ENCODE peak calls at places on chromosome 18, in ten cellular contexts. One of them, this sample, is unnamed.

GRCh38 chr18:62688743-62689317 is 26.5 kb upstream of the PHLPP1 start:
- DNase-seq in HepG2: no peak
- DNase-seq in stomach: no peak
- DNase-seq in sigmoid colon: no peak
- DNase-seq in transverse colon: no peak
- DNase-seq in K562: no peak
- DNase-seq in SK-N-SH: no peak
- DNase-seq in H1: no peak
- DNase-seq in suprapubic skin: no peak
- DNase-seq in GM12878: no peak
- DNase-seq in this sample: no peak

GRCh38 chr18:31649894-31650719 is 34.3 kb downstream of the B4GALT6 start:
- DNase-seq in HepG2: no peak
- DNase-seq in stomach: no peak
- DNase-seq in sigmoid colon: no peak
- DNase-seq in transverse colon: no peak
- DNase-seq in K562: no peak
- DNase-seq in SK-N-SH: no peak
- DNase-seq in H1: no peak
- DNase-seq in suprapubic skin: no peak
- DNase-seq in GM12878: no peak
- DNase-seq in this sample: no peak

GRCh38 chr18:39345321-39345720 is 1779.7 kb upstream of the CELF4 start:
- DNase-seq in HepG2: no peak
- DNase-seq in stomach: no peak
- DNase-seq in sigmoid colon: no peak
- DNase-seq in transverse colon: no peak
- DNase-seq in K562: no peak
- DNase-seq in SK-N-SH: no peak
- DNase-seq in H1: no peak
- DNase-seq in suprapubic skin: no peak
- DNase-seq in GM12878: no peak
- DNase-seq in this sample: no peak

GRCh38 chr18:32425466-32425865 is 45.2 kb downstream of the GAREM1 start:
- DNase-seq in HepG2: peak; percentile 16
- DNase-seq in stomach: no peak
- DNase-seq in sigmoid colon: no peak
- DNase-seq in transverse colon: no peak
- DNase-seq in K562: no peak
- DNase-seq in SK-N-SH: no peak
- DNase-seq in H1: no peak
- DNase-seq in suprapubic skin: no peak
- DNase-seq in GM12878: no peak
- DNase-seq in this sample: no peak

GRCh38 chr18:76450912-76451421 is 44.1 kb downstream of the ZNF516 start:
- DNase-seq in HepG2: no peak
- DNase-seq in stomach: no peak
- DNase-seq in sigmoid colon: peak; percentile 79
- DNase-seq in transverse colon: peak; percentile 42
- DNase-seq in K562: no peak
- DNase-seq in SK-N-SH: peak; percentile 91
- DNase-seq in H1: no peak
- DNase-seq in suprapubic skin: peak; percentile 76
- DNase-seq in GM12878: peak; percentile 37
- DNase-seq in this sample: no peak

GRCh38 chr18:6781846-6782245 is 52.3 kb downstream of the ARHGAP28 start:
- DNase-seq in HepG2: no peak
- DNase-seq in stomach: no peak
- DNase-seq in sigmoid colon: no peak
- DNase-seq in transverse colon: no peak
- DNase-seq in K562: no peak
- DNase-seq in SK-N-SH: peak; percentile 64
- DNase-seq in H1: no peak
- DNase-seq in suprapubic skin: no peak
- DNase-seq in GM12878: no peak
- DNase-seq in this sample: no peak

GRCh38 chr18:25005602-25006375 is 346.2 kb downstream of the ZNF521 start:
- DNase-seq in HepG2: no peak
- DNase-seq in stomach: no peak
- DNase-seq in sigmoid colon: no peak
- DNase-seq in transverse colon: no peak
- DNase-seq in K562: no peak
- DNase-seq in SK-N-SH: no peak
- DNase-seq in H1: no peak
- DNase-seq in suprapubic skin: no peak
- DNase-seq in GM12878: no peak
- DNase-seq in this sample: no peak

GRCh38 chr18:74226666-74227065 is 65.1 kb downstream of the CYB5A start:
- DNase-seq in HepG2: no peak
- DNase-seq in stomach: no peak
- DNase-seq in sigmoid colon: no peak
- DNase-seq in transverse colon: no peak
- DNase-seq in K562: no peak
- DNase-seq in SK-N-SH: no peak
- DNase-seq in H1: no peak
- DNase-seq in suprapubic skin: no peak
- DNase-seq in GM12878: no peak
- DNase-seq in this sample: no peak

GRCh38 chr18:32049393-32050161 is 31.0 kb downstream of the RNF125 start:
- DNase-seq in HepG2: no peak
- DNase-seq in stomach: peak; percentile 34
- DNase-seq in sigmoid colon: no peak
- DNase-seq in transverse colon: peak; percentile 55
- DNase-seq in K562: no peak
- DNase-seq in SK-N-SH: no peak
- DNase-seq in H1: no peak
- DNase-seq in suprapubic skin: no peak
- DNase-seq in GM12878: no peak
- DNase-seq in this sample: peak; percentile 92

GRCh38 chr18:28095041-28095440 is 81.9 kb downstream of the CDH2 start:
- DNase-seq in HepG2: no peak
- DNase-seq in stomach: no peak
- DNase-seq in sigmoid colon: no peak
- DNase-seq in transverse colon: no peak
- DNase-seq in K562: no peak
- DNase-seq in SK-N-SH: no peak
- DNase-seq in H1: no peak
- DNase-seq in suprapubic skin: no peak
- DNase-seq in GM12878: no peak
- DNase-seq in this sample: no peak

GRCh38 chr18:76882186-76882585 is 59.8 kb downstream of the ZNF236 start:
- DNase-seq in HepG2: no peak
- DNase-seq in stomach: no peak
- DNase-seq in sigmoid colon: no peak
- DNase-seq in transverse colon: no peak
- DNase-seq in K562: no peak
- DNase-seq in SK-N-SH: no peak
- DNase-seq in H1: no peak
- DNase-seq in suprapubic skin: no peak
- DNase-seq in GM12878: no peak
- DNase-seq in this sample: no peak

GRCh38 chr18:22827741-22828140 is 105.4 kb upstream of the RBBP8 start:
- DNase-seq in HepG2: no peak
- DNase-seq in stomach: no peak
- DNase-seq in sigmoid colon: no peak
- DNase-seq in transverse colon: no peak
- DNase-seq in K562: no peak
- DNase-seq in SK-N-SH: no peak
- DNase-seq in H1: no peak
- DNase-seq in suprapubic skin: no peak
- DNase-seq in GM12878: no peak
- DNase-seq in this sample: no peak
- TF ChIP-seq POLR2AphosphoS5 in HepG2: no peak
- TF ChIP-seq POLR2AphosphoS5 in stomach: no peak
- TF ChIP-seq POLR2AphosphoS5 in sigmoid colon: no peak
- TF ChIP-seq POLR2AphosphoS5 in transverse colon: no peak
- TF ChIP-seq POLR2AphosphoS5 in K562: no peak
- TF ChIP-seq POLR2AphosphoS5 in SK-N-SH: no peak
- TF ChIP-seq POLR2AphosphoS5 in H1: no peak
- TF ChIP-seq POLR2AphosphoS5 in suprapubic skin: no peak
- TF ChIP-seq POLR2AphosphoS5 in GM12878: no peak
- TF ChIP-seq POLR2AphosphoS5 in this sample: no peak

GRCh38 chr18:54296017-54296416 is 26.7 kb downstream of the POLI start:
- DNase-seq in HepG2: no peak
- DNase-seq in stomach: no peak
- DNase-seq in sigmoid colon: no peak
- DNase-seq in transverse colon: no peak
- DNase-seq in K562: no peak
- DNase-seq in SK-N-SH: no peak
- DNase-seq in H1: no peak
- DNase-seq in suprapubic skin: no peak
- DNase-seq in GM12878: no peak
- DNase-seq in this sample: no peak
- TF ChIP-seq EP300 in HepG2: no peak
- TF ChIP-seq EP300 in stomach: no peak
- TF ChIP-seq EP300 in sigmoid colon: no peak
- TF ChIP-seq EP300 in transverse colon: no peak
- TF ChIP-seq EP300 in K562: no peak
- TF ChIP-seq EP300 in SK-N-SH: no peak
- TF ChIP-seq EP300 in H1: no peak
- TF ChIP-seq EP300 in suprapubic skin: no peak
- TF ChIP-seq EP300 in GM12878: no peak
- TF ChIP-seq EP300 in this sample: no peak

GRCh38 chr18:79549638-79550000 is 130.0 kb upstream of the CTDP1 start:
- DNase-seq in HepG2: no peak
- DNase-seq in stomach: peak; percentile 1
- DNase-seq in sigmoid colon: no peak
- DNase-seq in transverse colon: no peak
- DNase-seq in K562: no peak
- DNase-seq in SK-N-SH: no peak
- DNase-seq in H1: no peak
- DNase-seq in suprapubic skin: no peak
- DNase-seq in GM12878: no peak
- DNase-seq in this sample: no peak

GRCh38 chr18:79548986-79549637 is 130.5 kb upstream of the CTDP1 start:
- DNase-seq in HepG2: no peak
- DNase-seq in stomach: peak; percentile 15
- DNase-seq in sigmoid colon: peak; percentile 60
- DNase-seq in transverse colon: no peak
- DNase-seq in K562: no peak
- DNase-seq in SK-N-SH: no peak
- DNase-seq in H1: no peak
- DNase-seq in suprapubic skin: no peak
- DNase-seq in GM12878: no peak
- DNase-seq in this sample: no peak

GRCh38 chr18:79547413-79548076 is 132.1 kb upstream of the CTDP1 start:
- DNase-seq in HepG2: no peak
- DNase-seq in stomach: peak; percentile 20
- DNase-seq in sigmoid colon: no peak
- DNase-seq in transverse colon: no peak
- DNase-seq in K562: no peak
- DNase-seq in SK-N-SH: no peak
- DNase-seq in H1: no peak
- DNase-seq in suprapubic skin: no peak
- DNase-seq in GM12878: no peak
- DNase-seq in this sample: no peak

GRCh38 chr18:79548077-79548450 is 131.5 kb upstream of the CTDP1 start:
- DNase-seq in HepG2: no peak
- DNase-seq in stomach: peak; percentile 11
- DNase-seq in sigmoid colon: peak; percentile 57
- DNase-seq in transverse colon: no peak
- DNase-seq in K562: no peak
- DNase-seq in SK-N-SH: no peak
- DNase-seq in H1: no peak
- DNase-seq in suprapubic skin: no peak
- DNase-seq in GM12878: no peak
- DNase-seq in this sample: no peak

DNA sequence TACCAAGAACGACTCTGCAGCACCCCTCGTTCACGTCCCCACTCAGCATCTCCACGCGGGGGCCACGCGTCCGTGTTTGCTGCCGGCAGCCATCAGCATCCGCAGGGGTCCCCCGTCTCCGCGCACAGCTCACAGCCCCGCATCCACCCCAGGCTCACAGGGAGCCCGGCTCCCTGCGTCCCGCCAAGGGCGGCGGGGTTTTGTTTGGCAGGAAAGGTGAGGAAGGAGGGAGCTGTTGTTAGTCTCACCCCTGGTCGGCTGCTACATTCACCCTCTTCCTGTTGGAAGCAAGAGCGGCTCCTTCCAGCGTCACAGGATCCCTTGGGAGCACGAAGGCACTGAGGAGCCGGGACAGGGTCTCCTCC is 131.0 kb upstream of the CTDP1 start:
- DNase-seq in HepG2: no peak
- DNase-seq in stomach: peak; percentile 20
- DNase-seq in sigmoid colon: no peak
- DNase-seq in transverse colon: no peak
- DNase-seq in K562: no peak
- DNase-seq in SK-N-SH: no peak
- DNase-seq in H1: no peak
- DNase-seq in suprapubic skin: no peak
- DNase-seq in GM12878: no peak
- DNase-seq in this sample: no peak
- H3K4me1 ChIP-seq in HepG2: no peaks in the 10 kb centered on the region
- H3K4me1 ChIP-seq in stomach: no peaks in the 10 kb centered on the region
- H3K4me1 ChIP-seq in sigmoid colon: no peaks in the 10 kb centered on the region
- H3K4me1 ChIP-seq in transverse colon: no peaks in the 10 kb centered on the region
- H3K4me1 ChIP-seq in K562: peaks cover 19% of the 10 kb centered on the region
- H3K4me1 ChIP-seq in SK-N-SH: no peaks in the 10 kb centered on the region
- H3K4me1 ChIP-seq in H1: no peaks in the 10 kb centered on the region
- H3K4me1 ChIP-seq in suprapubic skin: peaks cover 9% of the 10 kb centered on the region
- H3K4me1 ChIP-seq in GM12878: no peaks in the 10 kb centered on the region
- H3K4me1 ChIP-seq in this sample: no peaks in the 10 kb centered on the region

GRCh38 chr18:10296491-10296890 is 157.9 kb upstream of the APCDD1 start:
- DNase-seq in HepG2: no peak
- DNase-seq in stomach: no peak
- DNase-seq in sigmoid colon: no peak
- DNase-seq in transverse colon: no peak
- DNase-seq in K562: no peak
- DNase-seq in SK-N-SH: no peak
- DNase-seq in H1: no peak
- DNase-seq in suprapubic skin: no peak
- DNase-seq in GM12878: no peak
- DNase-seq in this sample: no peak

GRCh38 chr18:10299686-10300085 is 154.7 kb upstream of the APCDD1 start:
- DNase-seq in HepG2: no peak
- DNase-seq in stomach: no peak
- DNase-seq in sigmoid colon: no peak
- DNase-seq in transverse colon: no peak
- DNase-seq in K562: no peak
- DNase-seq in SK-N-SH: no peak
- DNase-seq in H1: no peak
- DNase-seq in suprapubic skin: no peak
- DNase-seq in GM12878: no peak
- DNase-seq in this sample: no peak

GRCh38 chr18:10297079-10297478 is 157.4 kb upstream of the APCDD1 start:
- DNase-seq in HepG2: no peak
- DNase-seq in stomach: no peak
- DNase-seq in sigmoid colon: no peak
- DNase-seq in transverse colon: no peak
- DNase-seq in K562: no peak
- DNase-seq in SK-N-SH: no peak
- DNase-seq in H1: no peak
- DNase-seq in suprapubic skin: no peak
- DNase-seq in GM12878: no peak
- DNase-seq in this sample: no peak

GRCh38 chr18:10300739-10301138 is 153.7 kb upstream of the APCDD1 start:
- DNase-seq in HepG2: peak; percentile 36
- DNase-seq in stomach: no peak
- DNase-seq in sigmoid colon: no peak
- DNase-seq in transverse colon: no peak
- DNase-seq in K562: no peak
- DNase-seq in SK-N-SH: no peak
- DNase-seq in H1: no peak
- DNase-seq in suprapubic skin: no peak
- DNase-seq in GM12878: no peak
- DNase-seq in this sample: no peak

GRCh38 chr18:10298346-10298745 is 156.1 kb upstream of the APCDD1 start:
- DNase-seq in HepG2: no peak
- DNase-seq in stomach: no peak
- DNase-seq in sigmoid colon: no peak
- DNase-seq in transverse colon: no peak
- DNase-seq in K562: no peak
- DNase-seq in SK-N-SH: no peak
- DNase-seq in H1: no peak
- DNase-seq in suprapubic skin: no peak
- DNase-seq in GM12878: no peak
- DNase-seq in this sample: no peak
- TF ChIP-seq POLR2AphosphoS5 in HepG2: no peak
- TF ChIP-seq POLR2AphosphoS5 in stomach: no peak
- TF ChIP-seq POLR2AphosphoS5 in sigmoid colon: no peak
- TF ChIP-seq POLR2AphosphoS5 in transverse colon: no peak
- TF ChIP-seq POLR2AphosphoS5 in K562: no peak
- TF ChIP-seq POLR2AphosphoS5 in SK-N-SH: no peak
- TF ChIP-seq POLR2AphosphoS5 in H1: no peak
- TF ChIP-seq POLR2AphosphoS5 in suprapubic skin: no peak
- TF ChIP-seq POLR2AphosphoS5 in GM12878: no peak
- TF ChIP-seq POLR2AphosphoS5 in this sample: no peak

This sample was measured in esophagus muscularis mucosa.